ENCODE peak calls at places on chromosome 15, in seven cellular contexts. V is NCI-H345, Z is M059J, I is GM04504, L is glutamatergic neuron, X is cardiac muscle cell, B is neural crest cell. F is an unnamed sample.

GRCh38 chr15:32844118-32844711 is 126.4 kb downstream of the GREM1 start:
- DNase-seq in B (no peak), X (peak; percentile 68), Z (peak; percentile 52), I (no peak), L (no peak), V (peak; percentile 8), F (no peak)

GRCh38 chr15:66496951-66497501 is 536 bp downstream of the SNAPC5 start:
- DNase-seq in L (no peak), B (no peak), V (no peak), Z (no peak), X (no peak), I (no peak), F (no peak)

GRCh38 chr15:27025411-27026051 is 54.5 kb downstream of the GABRG3 start:
- DNase-seq in V (no peak), I (no peak), L (no peak), B (no peak), X (no peak), Z (no peak), F (no peak)

GRCh38 chr15:65418596-65418995 is 4.2 kb downstream of the IGDCC4 start:
- DNase-seq in L (no peak), V (no peak), Z (no peak), B (no peak), X (no peak), I (no peak), F (no peak)

GRCh38 chr15:52020253-52021085 is 1.4 kb downstream of the MAPK6 start:
- DNase-seq in B (no peak), Z (peak; percentile 47), X (peak; percentile 44), L (no peak), I (no peak), V (no peak), F (no peak)

GRCh38 chr15:74127954-74128784 is 2.2 kb upstream of the ISLR2 start:
- DNase-seq in V (no peak), B (no peak), I (no peak), Z (peak; percentile 28), X (no peak), L (peak; percentile 40), F (no peak)

GRCh38 chr15:68488966-68489365 is 57.0 kb upstream of the ITGA11 start:
- DNase-seq in Z (no peak), V (no peak), L (no peak), X (no peak), I (no peak), B (no peak), F (no peak)

GRCh38 chr15:46091860-46092450 is 457.1 kb downstream of the SQOR start:
- DNase-seq in L (no peak), X (peak; percentile 29), Z (peak; percentile 53), V (no peak), I (no peak), B (peak; percentile 51), F (peak; percentile 50)

GRCh38 chr15:90362936-90363212 is 10.8 kb downstream of the ZNF774 start:
- DNase-seq in Z (peak; percentile 84), X (peak; percentile 91), L (no peak), V (no peak), B (no peak), I (peak; percentile 78), F (peak; percentile 58)

GRCh38 chr15:98745650-98746374 is 97.5 kb downstream of the IGF1R start:
- DNase-seq in L (no peak), Z (peak; percentile 40), B (no peak), V (no peak), I (no peak), X (peak; percentile 35), F (no peak)

GRCh38 chr15:78421241-78421994 is 16.6 kb upstream of the IREB2 start:
- DNase-seq in L (no peak), V (no peak), I (no peak), X (no peak), Z (no peak), B (no peak), F (no peak)

GRCh38 chr15:101808201-101808600 is 3.8 kb upstream of the OR4F15 start:
- DNase-seq in L (no peak), X (no peak), V (no peak), I (peak; percentile 38), Z (peak; percentile 77), B (no peak), F (no peak)

GRCh38 chr15:58066042-58066867 is 744 bp upstream of the ALDH1A2 start:
- DNase-seq in X (peak; percentile 71), I (peak; percentile 12), B (peak; percentile 69), L (peak; percentile 88), V (peak; percentile 53), Z (no peak), F (no peak)

GRCh38 chr15:82802497-82802896 is 3.4 kb downstream of the FSD2 start:
- DNase-seq in X (no peak), L (no peak), B (no peak), Z (no peak), V (no peak), I (no peak), F (no peak)

GRCh38 chr15:91939432-91939831 is 85.9 kb downstream of the SLCO3A1 start:
- DNase-seq in V (no peak), I (no peak), L (no peak), Z (no peak), X (no peak), B (no peak), F (no peak)

GRCh38 chr15:40296561-40297230 is 11.0 kb downstream of the PLCB2 start:
- DNase-seq in V (no peak), Z (no peak), B (no peak), I (no peak), X (no peak), L (no peak), F (no peak)

GRCh38 chr15:68874788-68875187 is 54.1 kb upstream of the ANP32A start:
- DNase-seq in V (no peak), L (no peak), I (no peak), X (no peak), Z (no peak), B (no peak), F (no peak)

GRCh38 chr15:56047354-56047753 is 53.9 kb upstream of the NEDD4 start:
- DNase-seq in B (no peak), V (no peak), L (no peak), Z (peak; percentile 84), I (no peak), X (peak; percentile 17), F (peak; percentile 79)

GRCh38 chr15:27422997-27423396 is 452.0 kb downstream of the GABRG3 start:
- DNase-seq in B (no peak), L (no peak), X (no peak), I (no peak), Z (no peak), V (no peak), F (no peak)